ENCODE peak calls at places on chromosomes 3 and 15, in four cellular contexts. E is glomerular endothelial cell; X is GM12892; B is activated CD4-positive, alpha-beta T cell treated with anti-CD3 and anti-CD28 coated beads, Interleukin-2, amount 50 U/mL, for 1 hour. A is an unnamed sample.

GRCh38 chr3:126111126-126111551 is 27.2 kb upstream of the SLC41A3 start:
- DNase-seq in E (no peak), X (peak), B (no peak), A (no peak)

GRCh38 chr15:43102181-43102580 is 3.7 kb downstream of the UBR1 start:
- DNase-seq in E (no peak), X (no peak), B (no peak), A (no peak)

GRCh38 chr3:170589113-170589512 is 3.2 kb upstream of the SLC7A14 start:
- DNase-seq in E (no peak), X (no peak), B (no peak), A (no peak)

GRCh38 chr3:40490916-40491315 is 14.0 kb downstream of the ZNF619 start:
- DNase-seq in E (no peak), X (no peak), B (no peak), A (no peak)

GRCh38 chr15:77181305-77182074 is 110.6 kb upstream of the TSPAN3 start:
- DNase-seq in E (no peak), X (no peak), B (no peak), A (no peak)

GRCh38 chr3:175357758-175358157 is 498.6 kb downstream of the NAALADL2 start:
- DNase-seq in E (no peak), X (no peak), B (no peak), A (no peak)

GRCh38 chr15:70379938-70380337 is 282.2 kb upstream of the TLE3 start:
- DNase-seq in E (no peak), X (no peak), B (no peak), A (no peak)

GRCh38 chr3:190870125-190870524 is 7.6 kb upstream of the GMNC start:
- DNase-seq in E (no peak), X (no peak), B (no peak), A (no peak)

GRCh38 chr15:96296264-96296663 is 34.2 kb upstream of the NR2F2 start:
- DNase-seq in E (no peak), X (no peak), B (no peak), A (no peak)

GRCh38 chr3:100971776-100972175 is 21.4 kb downstream of the ABI3BP start:
- DNase-seq in E (no peak), X (no peak), B (no peak), A (no peak)

GRCh38 chr3:4471907-4472306 is 4.8 kb upstream of the SUMF1 start:
- DNase-seq in E (no peak), X (no peak), B (no peak), A (no peak)

GRCh38 chr15:62570405-62570783 is 405.3 kb upstream of the C2CD4B start:
- DNase-seq in E (no peak), X (no peak), B (no peak), A (no peak)

GRCh38 chr3:71548995-71549394 is 34.5 kb downstream of the FOXP1 start:
- DNase-seq in E (no peak), X (no peak), B (no peak), A (no peak)

GRCh38 chr3:31911643-31912042 is 69.4 kb downstream of the OSBPL10 start:
- DNase-seq in E (no peak), X (no peak), B (no peak), A (no peak)

GRCh38 chr3:24101676-24102168 is 156.6 kb downstream of the NR1D2 start:
- DNase-seq in E (no peak), X (no peak), B (no peak), A (no peak)

GRCh38 chr15:85607141-85607806 is 187.5 kb downstream of the KLHL25 start:
- DNase-seq in E (no peak), X (no peak), B (no peak), A (no peak)

GRCh38 chr3:94110854-94111253 is 48.0 kb downstream of the NSUN3 start:
- DNase-seq in E (no peak), X (no peak), B (no peak), A (no peak)

GRCh38 chr3:148556664-148557063 is 141.0 kb upstream of the AGTR1 start:
- DNase-seq in E (no peak), X (no peak), B (no peak), A (no peak)

GRCh38 chr3:190131329-190131728 is 10.6 kb upstream of the P3H2 start:
- DNase-seq in E (no peak), X (no peak), B (no peak), A (no peak)

GRCh38 chr15:81814882-81815455 is 230.8 kb downstream of the MEX3B start:
- DNase-seq in E (no peak), X (no peak), B (no peak), A (no peak)

GRCh38 chr15:61404567-61404966 is 175.5 kb upstream of the RORA start:
- DNase-seq in E (no peak), X (no peak), B (no peak), A (no peak)

GRCh38 chr15:70557506-70558258 is 205.7 kb downstream of the UACA start:
- DNase-seq in E (no peak), X (no peak), B (no peak), A (no peak)

GRCh38 chr3:124372784-124373183 is 357.5 kb upstream of the UMPS start:
- DNase-seq in E (no peak), X (no peak), B (no peak), A (no peak)